ENCODE peak calls at places on chromosomes 11 and 22, in four cellular contexts. One of them, this sample, is unnamed.

GRCh38 chr11:134483857-134484256 is 71.8 kb upstream of the B3GAT1 start:
- DNase-seq in esophagus muscularis mucosa: no peak
- DNase-seq in GM12878: no peak
- DNase-seq in suprapubic skin: no peak
- DNase-seq in this sample: no peak

GRCh38 chr22:49324527-49325491 is 502.9 kb downstream of the BRD1 start:
- DNase-seq in esophagus muscularis mucosa: peak
- DNase-seq in GM12878: no peak
- DNase-seq in suprapubic skin: peak
- DNase-seq in this sample: no peak

GRCh38 chr11:60809691-60810090 is 24.6 kb downstream of the MS4A10 start:
- DNase-seq in esophagus muscularis mucosa: no peak
- DNase-seq in GM12878: no peak
- DNase-seq in suprapubic skin: no peak
- DNase-seq in this sample: no peak

GRCh38 chr11:74696932-74697687 is 34.1 kb downstream of the CHRDL2 start:
- DNase-seq in GM12878: no peak
- DNase-seq in suprapubic skin: peak
- DNase-seq in esophagus muscularis mucosa: peak
- DNase-seq in this sample: no peak

GRCh38 chr11:107018274-107018901 is at the start of gene GUCY1A2:
- DNase-seq in suprapubic skin: no peak
- DNase-seq in GM12878: no peak
- DNase-seq in esophagus muscularis mucosa: no peak
- DNase-seq in this sample: no peak

GRCh38 chr11:35419713-35420333 is 465 bp upstream of the SLC1A2 start:
- DNase-seq in esophagus muscularis mucosa: no peak
- DNase-seq in suprapubic skin: no peak
- DNase-seq in GM12878: no peak
- DNase-seq in this sample: no peak

GRCh38 chr11:12216542-12217422 is 106.4 kb downstream of the MICAL2 start:
- DNase-seq in suprapubic skin: no peak
- DNase-seq in GM12878: no peak
- DNase-seq in esophagus muscularis mucosa: no peak
- DNase-seq in this sample: no peak

GRCh38 chr11:131662310-131662709 is 291.9 kb downstream of the NTM start:
- DNase-seq in esophagus muscularis mucosa: no peak
- DNase-seq in suprapubic skin: no peak
- DNase-seq in GM12878: no peak
- DNase-seq in this sample: no peak

GRCh38 chr11:121152764-121153163 is 51.7 kb downstream of the TECTA start:
- DNase-seq in esophagus muscularis mucosa: no peak
- DNase-seq in suprapubic skin: no peak
- DNase-seq in GM12878: no peak
- DNase-seq in this sample: no peak

GRCh38 chr11:90391756-90392155 is 168.9 kb upstream of the CHORDC1 start:
- DNase-seq in GM12878: no peak
- DNase-seq in suprapubic skin: no peak
- DNase-seq in esophagus muscularis mucosa: no peak
- DNase-seq in this sample: no peak

GRCh38 chr11:66727282-66727882 is 1.6 kb downstream of the SPTBN2 start:
- DNase-seq in GM12878: no peak
- DNase-seq in esophagus muscularis mucosa: no peak
- DNase-seq in suprapubic skin: no peak
- DNase-seq in this sample: no peak

GRCh38 chr11:44949160-44950035 is 1.3 kb downstream of the TP53I11 start:
- DNase-seq in GM12878: no peak
- DNase-seq in esophagus muscularis mucosa: no peak
- DNase-seq in suprapubic skin: no peak
- DNase-seq in this sample: no peak

DNA sequence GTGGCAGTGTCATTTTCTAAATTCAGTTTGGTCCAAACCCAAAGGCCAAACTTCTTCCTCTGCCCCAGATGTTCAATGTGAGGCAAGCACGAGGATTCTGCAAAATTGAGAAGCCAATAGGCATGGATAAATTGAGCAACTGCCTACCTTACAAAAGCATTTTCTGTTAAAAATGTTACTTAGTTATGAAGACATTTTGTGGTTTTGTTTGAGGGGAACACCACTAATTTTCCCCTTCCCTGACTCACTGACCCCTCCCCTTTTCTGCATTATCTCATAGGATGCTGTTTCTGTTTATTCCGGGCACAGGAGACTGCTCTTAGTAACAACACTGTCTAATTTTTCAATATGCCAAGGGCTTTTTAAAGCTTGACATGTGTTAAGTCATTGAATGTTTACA is 462.8 kb downstream of the INSC start:
- DNase-seq in GM12878: no peak
- DNase-seq in suprapubic skin: no peak
- DNase-seq in esophagus muscularis mucosa: no peak
- DNase-seq in this sample: no peak
- TF ChIP-seq CTCF in GM12878: no peak
- TF ChIP-seq CTCF in suprapubic skin: no peak
- TF ChIP-seq CTCF in esophagus muscularis mucosa: no peak
- TF ChIP-seq CTCF in this sample: no peak

DNA sequence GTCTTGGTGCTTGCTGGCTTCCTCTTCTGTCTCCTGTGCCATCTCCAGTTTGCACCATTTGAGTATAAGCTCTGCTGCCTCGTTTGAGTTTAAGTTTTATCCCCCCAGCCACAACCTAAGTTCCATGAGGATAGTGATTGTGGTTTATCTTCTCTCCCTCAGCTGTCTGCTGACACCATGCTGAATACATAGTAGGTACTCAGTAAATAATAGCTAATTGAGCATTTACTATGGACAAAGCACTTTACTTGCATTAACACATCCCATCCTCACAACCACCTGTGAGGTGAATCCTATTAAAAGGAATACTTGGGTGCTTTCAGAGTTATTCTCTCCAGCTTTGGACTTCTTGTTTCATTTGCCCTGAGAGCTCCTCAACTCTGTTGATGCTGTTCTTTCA is 26.9 kb downstream of the ZBTB16 start:
- DNase-seq in GM12878: no peak
- DNase-seq in esophagus muscularis mucosa: no peak
- DNase-seq in suprapubic skin: no peak
- DNase-seq in this sample: no peak
- H3K4me3 ChIP-seq in GM12878: no peak
- H3K4me3 ChIP-seq in esophagus muscularis mucosa: no peak
- H3K4me3 ChIP-seq in suprapubic skin: no peak
- H3K4me3 ChIP-seq in this sample: no peak

GRCh38 chr11:116335891-116336290 is 436.9 kb downstream of the BUD13 start:
- DNase-seq in esophagus muscularis mucosa: peak
- DNase-seq in suprapubic skin: no peak
- DNase-seq in GM12878: no peak
- DNase-seq in this sample: no peak

GRCh38 chr11:116342148-116342547 is 430.6 kb downstream of the BUD13 start:
- DNase-seq in GM12878: no peak
- DNase-seq in suprapubic skin: no peak
- DNase-seq in esophagus muscularis mucosa: no peak
- DNase-seq in this sample: no peak

GRCh38 chr11:116336540-116336939 is 436.2 kb downstream of the BUD13 start:
- DNase-seq in esophagus muscularis mucosa: peak
- DNase-seq in GM12878: no peak
- DNase-seq in suprapubic skin: no peak
- DNase-seq in this sample: no peak

GRCh38 chr11:116343270-116343669 is 429.5 kb downstream of the BUD13 start:
- DNase-seq in GM12878: no peak
- DNase-seq in esophagus muscularis mucosa: no peak
- DNase-seq in suprapubic skin: no peak
- DNase-seq in this sample: no peak

DNA sequence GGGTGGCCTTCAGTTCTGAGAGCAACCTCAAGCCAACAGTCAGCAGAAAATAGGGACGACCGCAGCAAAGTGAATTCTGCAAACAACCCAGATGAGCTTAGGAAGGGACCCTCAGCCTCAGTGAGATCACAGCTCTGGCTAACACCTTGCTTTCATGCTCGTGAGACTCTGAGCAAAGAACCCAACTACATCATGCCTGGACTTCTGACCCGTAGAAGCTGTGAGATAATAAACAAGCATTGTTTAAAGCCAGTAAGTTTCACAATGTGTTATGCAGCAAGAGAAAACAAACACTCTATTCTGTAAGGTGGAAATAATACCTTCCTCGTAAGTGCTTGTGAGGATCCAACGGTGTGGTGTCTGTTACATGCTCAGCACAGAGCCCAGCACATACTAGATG is 433.5 kb downstream of the BUD13 start:
- DNase-seq in suprapubic skin: no peak
- DNase-seq in esophagus muscularis mucosa: peak
- DNase-seq in GM12878: no peak
- DNase-seq in this sample: no peak
- TF ChIP-seq CTCF in suprapubic skin: no peak
- TF ChIP-seq CTCF in esophagus muscularis mucosa: no peak
- TF ChIP-seq CTCF in GM12878: no peak
- TF ChIP-seq CTCF in this sample: no peak

GRCh38 chr22:33842006-33842354 is 78.3 kb downstream of the LARGE1 start:
- DNase-seq in suprapubic skin: no peak
- DNase-seq in GM12878: no peak
- DNase-seq in esophagus muscularis mucosa: no peak
- DNase-seq in this sample: peak
- H3K4me3 ChIP-seq in suprapubic skin: no peak
- H3K4me3 ChIP-seq in GM12878: peak
- H3K4me3 ChIP-seq in esophagus muscularis mucosa: no peak
- H3K4me3 ChIP-seq in this sample: peak

This sample was measured in GM12864.